ENCODE peak calls at places on chromosomes 5 and 9, in ten cellular contexts. Z is A549, R is WTC11, I is AG09319, J is SK-N-SH, Q is fibroblast of villous mesenchyme, B is fibroblast of pulmonary artery, M is foreskin fibroblast, P is neural progenitor cell, A is endothelial cell. K is an unnamed sample.

GRCh38 chr5:167657016-167657415 is 634.4 kb upstream of the WWC1 start:
- DNase-seq in P (peak), Q (no peak), Z (no peak), M (no peak), A (no peak), R (no peak), I (no peak), B (no peak), J (no peak), K (no peak)

GRCh38 chr5:59799668-59800374 is 93.7 kb downstream of the PDE4D start:
- DNase-seq in A (peak), B (peak), Q (peak), M (peak), R (no peak), P (peak), J (peak), Z (peak), I (no peak), K (peak)

GRCh38 chr5:159217236-159217635 is 7.9 kb upstream of the RNF145 start:
- DNase-seq in P (no peak), Z (no peak), B (no peak), Q (no peak), J (no peak), M (no peak), R (no peak), A (no peak), I (no peak), K (no peak)

GRCh38 chr9:87137718-87138117 is 190.4 kb upstream of the GAS1 start:
- DNase-seq in M (no peak), I (no peak), J (peak), B (no peak), A (no peak), R (no peak), Q (no peak), P (no peak), Z (no peak), K (no peak)

GRCh38 chr5:140106101-140106500 is 7.8 kb upstream of the PURA start:
- DNase-seq in Q (no peak), M (peak), J (no peak), P (no peak), R (no peak), I (no peak), Z (no peak), A (no peak), B (no peak), K (no peak)

GRCh38 chr5:80516826-80517225 is 28.9 kb downstream of the FAM151B start:
- DNase-seq in B (peak), J (no peak), Q (peak), P (no peak), M (peak), R (no peak), I (peak), Z (peak), A (no peak), K (peak)

GRCh38 chr5:115351356-115352195 is 55.1 kb upstream of the CCDC112 start:
- DNase-seq in R (no peak), J (no peak), Z (peak), P (no peak), M (peak), Q (peak), A (no peak), I (no peak), B (peak), K (no peak)

GRCh38 chr5:115381911-115382662 is 85.6 kb upstream of the CCDC112 start:
- DNase-seq in B (no peak), M (no peak), R (no peak), I (no peak), Q (no peak), A (no peak), P (no peak), Z (no peak), J (no peak), K (no peak)

GRCh38 chr9:15529566-15530324 is 19.0 kb upstream of the PSIP1 start:
- DNase-seq in I (no peak), Q (no peak), A (no peak), R (no peak), B (no peak), Z (no peak), P (no peak), J (no peak), M (no peak), K (no peak)

GRCh38 chr5:171477101-171477500 is 57.7 kb downstream of the FGF18 start:
- DNase-seq in P (no peak), B (no peak), Q (no peak), A (no peak), I (no peak), R (no peak), Z (no peak), J (no peak), M (no peak), K (no peak)

GRCh38 chr5:91332267-91333044 is 50.7 kb downstream of the ARRDC3 start:
- DNase-seq in J (no peak), A (no peak), Q (peak), Z (peak), I (no peak), P (no peak), R (no peak), M (peak), B (peak), K (peak)

GRCh38 chr9:27539479-27540441 is 10.1 kb upstream of the MOB3B start:
- DNase-seq in R (no peak), Q (peak), J (no peak), A (no peak), B (peak), M (peak), P (no peak), I (peak), Z (no peak), K (no peak)

GRCh38 chr5:82312373-82312856 is 34.3 kb upstream of the RPS23 start:
- DNase-seq in P (peak), Q (peak), I (peak), B (peak), A (peak), M (peak), J (peak), R (peak), Z (peak), K (peak)

GRCh38 chr9:29730096-29730621 is 2156.9 kb upstream of the C9orf72 start:
- DNase-seq in R (no peak), Z (no peak), M (no peak), P (no peak), J (no peak), A (no peak), Q (no peak), I (no peak), B (no peak), K (no peak)

GRCh38 chr9:123954921-123955320 is 25.0 kb upstream of the DENND1A start:
- DNase-seq in B (peak), R (no peak), M (peak), I (no peak), Q (peak), A (no peak), P (no peak), J (no peak), Z (no peak), K (no peak)

GRCh38 chr9:137556069-137556838 is 4.6 kb downstream of the MRPL41 start:
- DNase-seq in I (no peak), P (no peak), J (no peak), Z (no peak), Q (peak), R (no peak), M (no peak), B (peak), A (no peak), K (no peak)

GRCh38 chr9:93185261-93186150 is 1.6 kb downstream of the WNK2 start:
- DNase-seq in J (peak), P (no peak), Q (no peak), A (no peak), R (peak), B (no peak), M (no peak), I (no peak), Z (no peak), K (no peak)

GRCh38 chr5:138975098-138975847 is 100.1 kb upstream of the LRRTM2 start:
- DNase-seq in B (peak), P (no peak), Z (no peak), I (peak), Q (peak), J (no peak), M (peak), A (no peak), R (no peak), K (no peak)

GRCh38 chr5:76383126-76383825 is 19.8 kb upstream of the IQGAP2 start:
- DNase-seq in M (no peak), B (no peak), I (no peak), R (no peak), Z (no peak), Q (no peak), A (no peak), J (no peak), P (no peak), K (no peak)

GRCh38 chr5:2946315-2946714 is 194.8 kb upstream of the IRX2 start:
- DNase-seq in M (no peak), P (no peak), Z (no peak), Q (no peak), B (no peak), I (no peak), R (no peak), J (no peak), A (no peak), K (no peak)

GRCh38 chr5:76582252-76583162 is 40.7 kb downstream of the F2RL2 start:
- DNase-seq in B (peak), Z (no peak), J (no peak), Q (no peak), R (no peak), I (no peak), P (no peak), M (no peak), A (no peak), K (no peak)

GRCh38 chr9:105678781-105679180 is 15.6 kb upstream of the TMEM38B start:
- DNase-seq in R (no peak), J (no peak), P (no peak), B (no peak), Z (no peak), M (no peak), I (no peak), Q (no peak), A (no peak), K (no peak)

GRCh38 chr5:160173-160510 is 31.2 kb upstream of the LRRC14B start:
- DNase-seq in B (no peak), P (no peak), A (no peak), Z (no peak), R (no peak), M (no peak), Q (peak), I (no peak), J (no peak), K (no peak)

GRCh38 chr5:123155511-123155923 is 66.5 kb downstream of the PRDM6 start:
- DNase-seq in A (no peak), I (no peak), P (no peak), J (no peak), Z (no peak), B (no peak), M (peak), Q (peak), R (no peak), K (no peak)

GRCh38 chr5:123154857-123155467 is 65.9 kb downstream of the PRDM6 start:
- DNase-seq in I (no peak), M (no peak), Z (no peak), A (no peak), Q (no peak), P (no peak), R (no peak), B (no peak), J (no peak), K (no peak)

GRCh38 chr5:123156577-123157296 is 67.7 kb downstream of the PRDM6 start:
- DNase-seq in P (no peak), I (peak), R (no peak), M (peak), Z (no peak), J (no peak), Q (peak), A (no peak), B (peak), K (no peak)

GRCh38 chr5:123163225-123163876 is 74.3 kb downstream of the PRDM6 start:
- DNase-seq in R (no peak), A (no peak), P (no peak), J (no peak), B (no peak), I (no peak), M (peak), Z (no peak), Q (no peak), K (no peak)

GRCh38 chr5:123157797-123158528 is 68.9 kb downstream of the PRDM6 start:
- DNase-seq in A (no peak), M (peak), P (no peak), B (peak), J (no peak), R (no peak), I (peak), Q (peak), Z (no peak), K (no peak)
- TF ChIP-seq CTCF in A (no peak), M (peak), P (no peak), B (peak), J (peak), R (no peak), I (peak), Q (peak), Z (peak), K (no peak)

DNA sequence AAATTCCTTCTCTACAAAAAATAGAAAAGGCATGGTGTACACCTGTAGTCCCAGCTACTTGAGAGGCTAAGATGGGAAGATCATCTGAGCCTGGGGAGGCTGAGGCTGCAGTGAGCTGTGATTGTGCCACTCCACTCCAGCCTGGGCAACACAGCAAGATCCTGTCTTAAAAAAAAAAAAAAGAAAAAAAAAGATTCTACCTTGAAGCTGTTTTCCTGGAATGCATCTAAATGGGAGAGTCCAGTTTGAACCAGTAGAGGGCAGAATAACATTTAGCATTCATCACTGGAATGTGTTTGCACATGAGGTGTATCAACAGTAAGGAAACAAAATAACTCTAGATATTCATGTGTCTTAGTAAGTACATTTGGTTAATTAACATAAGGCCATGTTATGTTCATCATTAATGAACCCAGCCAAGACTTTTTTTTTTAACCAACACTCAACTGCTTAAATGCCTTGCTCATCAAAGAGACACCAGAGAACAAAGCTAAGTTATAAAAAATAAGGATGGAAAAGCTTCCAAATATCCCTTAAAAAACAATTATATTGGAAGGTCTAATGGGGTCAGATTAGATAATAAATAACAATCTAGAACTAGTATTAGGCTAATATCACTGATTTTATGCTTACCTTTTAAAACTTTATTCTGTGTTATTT is 16.1 kb downstream of the IFNE start:
- DNase-seq in I (peak), Q (peak), R (no peak), M (peak), J (peak), A (peak), Z (peak), B (peak), P (peak), K (peak)
- TF ChIP-seq CTCF in I (peak), Q (peak), R (peak), M (peak), J (peak), A (peak), Z (peak), B (peak), P (peak), K (peak)

GRCh38 chr5:10762776-10763500 is 1.9 kb upstream of the DAP start:
- DNase-seq in B (no peak), M (peak), Q (no peak), A (no peak), P (no peak), Z (no peak), I (no peak), R (no peak), J (no peak), K (no peak)
- TF ChIP-seq CTCF in B (no peak), M (no peak), Q (no peak), A (no peak), P (no peak), Z (no peak), I (no peak), R (no peak), J (no peak), K (no peak)

GRCh38 chr5:181281984-181282316 is 21.0 kb upstream of the TRIM52 start:
- DNase-seq in I (no peak), B (no peak), Q (no peak), P (no peak), A (no peak), Z (no peak), J (no peak), M (no peak), R (no peak), K (no peak)
- TF ChIP-seq CTCF in I (no peak), B (no peak), Q (no peak), P (peak), A (no peak), Z (no peak), J (no peak), M (no peak), R (no peak), K (no peak)

GRCh38 chr9:38620483-38621433 is at the start of gene ANKRD18A:
- DNase-seq in B (peak), Q (peak), I (peak), J (peak), M (peak), R (peak), P (peak), Z (peak), A (peak), K (peak)
- TF ChIP-seq CTCF in B (peak), Q (peak), I (peak), J (peak), M (peak), R (peak), P (peak), Z (peak), A (peak), K (no peak)

DNA sequence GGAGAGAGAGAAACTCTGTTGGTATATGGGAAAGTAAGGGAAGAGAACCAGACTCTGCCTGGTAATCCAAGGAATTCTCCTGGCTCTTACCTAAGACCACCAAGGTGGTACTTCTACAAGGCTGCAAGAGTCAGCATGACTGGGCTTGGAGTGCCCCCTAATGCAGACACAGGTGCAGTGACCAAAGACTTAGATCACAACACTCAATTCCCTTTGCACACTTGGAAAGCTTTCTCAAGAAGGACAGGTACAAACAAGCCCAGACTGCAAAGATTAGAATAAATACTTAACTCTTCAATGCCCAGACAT is 25.2 kb downstream of the UGT3A2 start:
- DNase-seq in A (no peak), J (no peak), M (no peak), I (no peak), B (no peak), Z (no peak), Q (no peak), R (peak), P (peak), K (peak)
- TF ChIP-seq CTCF in A (no peak), J (no peak), M (no peak), I (no peak), B (no peak), Z (no peak), Q (no peak), R (no peak), P (peak), K (no peak)

DNA sequence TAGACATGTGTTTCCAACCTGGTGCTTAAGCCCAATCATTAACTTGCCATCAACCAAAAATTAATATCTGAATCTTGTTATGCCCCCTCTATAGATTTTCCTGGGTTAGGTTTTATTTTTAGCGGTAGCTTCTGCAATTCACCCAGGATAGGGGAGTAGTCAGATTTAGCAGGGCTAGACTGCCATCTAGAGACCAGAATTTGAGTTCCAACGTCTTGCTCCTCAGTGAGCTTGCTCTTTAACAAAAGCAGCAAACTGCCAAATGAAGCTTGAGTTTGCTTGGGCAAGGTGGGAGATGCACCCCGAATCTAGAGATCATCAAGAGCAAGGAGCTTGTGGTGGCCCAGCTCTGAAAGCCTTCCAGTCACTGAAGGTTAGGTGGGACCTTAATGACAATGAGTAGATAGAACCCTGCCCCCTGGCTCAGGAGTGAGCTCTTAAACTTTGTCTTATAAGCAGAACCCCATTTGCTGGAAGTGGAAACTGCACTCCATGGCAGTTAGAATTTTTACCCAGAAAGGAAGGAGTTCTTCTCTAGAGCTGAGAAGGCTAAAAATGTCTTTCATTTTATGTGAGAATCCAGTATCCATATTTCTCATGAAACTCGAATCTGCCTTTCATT is 456.1 kb downstream of the RASEF start:
- DNase-seq in J (peak), Z (peak), Q (peak), R (peak), M (peak), P (peak), A (peak), I (peak), B (peak), K (peak)
- TF ChIP-seq CTCF in J (peak), Z (peak), Q (peak), R (peak), M (peak), P (peak), A (peak), I (peak), B (peak), K (peak)

GRCh38 chr9:16654727-16655126 is 215.7 kb downstream of the BNC2 start:
- DNase-seq in P (no peak), Z (no peak), M (no peak), A (no peak), Q (no peak), J (no peak), R (no peak), I (no peak), B (no peak), K (no peak)
- TF ChIP-seq CTCF in P (no peak), Z (no peak), M (no peak), A (no peak), Q (no peak), J (no peak), R (no peak), I (no peak), B (no peak), K (no peak)

GRCh38 chr5:67165524-67166459 is 30.8 kb downstream of the CD180 start:
- DNase-seq in J (peak), Z (peak), R (peak), Q (peak), B (peak), M (peak), P (peak), I (peak), A (peak), K (peak)
- TF ChIP-seq CTCF in J (peak), Z (peak), R (peak), Q (peak), B (peak), M (peak), P (peak), I (peak), A (peak), K (peak)